ENCODE peak calls at places on chromosomes 1 and 21, in eight cellular contexts. One of them, this sample, is unnamed.

GRCh38 chr1:18705811-18706210 is 75.2 kb downstream of the PAX7 start:
- DNase-seq in kidney glomerular epithelial cell: no peak
- DNase-seq in AG20443: no peak
- DNase-seq in T-cell: no peak
- DNase-seq in OCI-LY7: no peak
- DNase-seq in HCEC 1CT: no peak
- DNase-seq in activated CD8-positive, alpha-beta memory T cell treated with anti-CD3 and anti-CD28 coated beads, Interleukin-2, amount 10 ng/mL, durations not matched to agents 7 days and 5 days: no peak
- DNase-seq in GF-D8: no peak
- DNase-seq in this sample: no peak

GRCh38 chr21:36164427-36164784 is 7.8 kb downstream of the DOP1B start:
- DNase-seq in OCI-LY7: no peak
- DNase-seq in activated CD8-positive, alpha-beta memory T cell treated with anti-CD3 and anti-CD28 coated beads, Interleukin-2, amount 10 ng/mL, durations not matched to agents 7 days and 5 days: no peak
- DNase-seq in T-cell: no peak
- DNase-seq in AG20443: no peak
- DNase-seq in GF-D8: peak; percentile 48
- DNase-seq in HCEC 1CT: no peak
- DNase-seq in kidney glomerular epithelial cell: no peak
- DNase-seq in this sample: no peak

GRCh38 chr1:220255204-220255603 is 17.0 kb downstream of the RAB3GAP2 start:
- DNase-seq in OCI-LY7: no peak
- DNase-seq in HCEC 1CT: no peak
- DNase-seq in GF-D8: no peak
- DNase-seq in T-cell: no peak
- DNase-seq in activated CD8-positive, alpha-beta memory T cell treated with anti-CD3 and anti-CD28 coated beads, Interleukin-2, amount 10 ng/mL, durations not matched to agents 7 days and 5 days: no peak
- DNase-seq in AG20443: no peak
- DNase-seq in kidney glomerular epithelial cell: no peak
- DNase-seq in this sample: no peak

GRCh38 chr1:162851341-162851740 is 9.6 kb downstream of the CCDC190 start:
- DNase-seq in HCEC 1CT: no peak
- DNase-seq in kidney glomerular epithelial cell: no peak
- DNase-seq in GF-D8: no peak
- DNase-seq in T-cell: no peak
- DNase-seq in AG20443: no peak
- DNase-seq in activated CD8-positive, alpha-beta memory T cell treated with anti-CD3 and anti-CD28 coated beads, Interleukin-2, amount 10 ng/mL, durations not matched to agents 7 days and 5 days: no peak
- DNase-seq in OCI-LY7: no peak
- DNase-seq in this sample: no peak

GRCh38 chr1:184610872-184611614 is 143.6 kb downstream of the EDEM3 start:
- DNase-seq in GF-D8: no peak
- DNase-seq in AG20443: no peak
- DNase-seq in T-cell: no peak
- DNase-seq in OCI-LY7: no peak
- DNase-seq in HCEC 1CT: no peak
- DNase-seq in activated CD8-positive, alpha-beta memory T cell treated with anti-CD3 and anti-CD28 coated beads, Interleukin-2, amount 10 ng/mL, durations not matched to agents 7 days and 5 days: no peak
- DNase-seq in kidney glomerular epithelial cell: no peak
- DNase-seq in this sample: no peak

GRCh38 chr1:72567511-72567910 is 285.2 kb upstream of the NEGR1 start:
- DNase-seq in kidney glomerular epithelial cell: no peak
- DNase-seq in activated CD8-positive, alpha-beta memory T cell treated with anti-CD3 and anti-CD28 coated beads, Interleukin-2, amount 10 ng/mL, durations not matched to agents 7 days and 5 days: no peak
- DNase-seq in T-cell: no peak
- DNase-seq in OCI-LY7: no peak
- DNase-seq in HCEC 1CT: no peak
- DNase-seq in AG20443: no peak
- DNase-seq in GF-D8: no peak
- DNase-seq in this sample: no peak

GRCh38 chr1:214326406-214326805 is 45.4 kb downstream of the SMYD2 start:
- DNase-seq in HCEC 1CT: no peak
- DNase-seq in activated CD8-positive, alpha-beta memory T cell treated with anti-CD3 and anti-CD28 coated beads, Interleukin-2, amount 10 ng/mL, durations not matched to agents 7 days and 5 days: no peak
- DNase-seq in OCI-LY7: peak; percentile 53
- DNase-seq in T-cell: no peak
- DNase-seq in AG20443: no peak
- DNase-seq in kidney glomerular epithelial cell: no peak
- DNase-seq in GF-D8: no peak
- DNase-seq in this sample: no peak

GRCh38 chr1:31745071-31745897 is 18.9 kb downstream of the ADGRB2 start:
- DNase-seq in activated CD8-positive, alpha-beta memory T cell treated with anti-CD3 and anti-CD28 coated beads, Interleukin-2, amount 10 ng/mL, durations not matched to agents 7 days and 5 days: peak; percentile 84
- DNase-seq in kidney glomerular epithelial cell: peak; percentile 67
- DNase-seq in OCI-LY7: peak; percentile 82
- DNase-seq in AG20443: peak; percentile 93
- DNase-seq in HCEC 1CT: peak; percentile 58
- DNase-seq in GF-D8: no peak
- DNase-seq in T-cell: no peak
- DNase-seq in this sample: peak; percentile 23

GRCh38 chr1:30685796-30686165 is 37.6 kb downstream of the MATN1 start:
- DNase-seq in activated CD8-positive, alpha-beta memory T cell treated with anti-CD3 and anti-CD28 coated beads, Interleukin-2, amount 10 ng/mL, durations not matched to agents 7 days and 5 days: no peak
- DNase-seq in AG20443: no peak
- DNase-seq in HCEC 1CT: no peak
- DNase-seq in T-cell: no peak
- DNase-seq in OCI-LY7: no peak
- DNase-seq in kidney glomerular epithelial cell: no peak
- DNase-seq in GF-D8: no peak
- DNase-seq in this sample: no peak

GRCh38 chr1:54359393-54360162 is 46.6 kb downstream of the SSBP3 start:
- DNase-seq in AG20443: no peak
- DNase-seq in GF-D8: no peak
- DNase-seq in OCI-LY7: no peak
- DNase-seq in activated CD8-positive, alpha-beta memory T cell treated with anti-CD3 and anti-CD28 coated beads, Interleukin-2, amount 10 ng/mL, durations not matched to agents 7 days and 5 days: no peak
- DNase-seq in T-cell: no peak
- DNase-seq in HCEC 1CT: no peak
- DNase-seq in kidney glomerular epithelial cell: no peak
- DNase-seq in this sample: no peak

GRCh38 chr21:28723666-28724065 is 269.0 kb downstream of the LTN1 start:
- DNase-seq in T-cell: no peak
- DNase-seq in AG20443: no peak
- DNase-seq in kidney glomerular epithelial cell: no peak
- DNase-seq in HCEC 1CT: no peak
- DNase-seq in OCI-LY7: no peak
- DNase-seq in activated CD8-positive, alpha-beta memory T cell treated with anti-CD3 and anti-CD28 coated beads, Interleukin-2, amount 10 ng/mL, durations not matched to agents 7 days and 5 days: no peak
- DNase-seq in GF-D8: no peak
- DNase-seq in this sample: no peak

GRCh38 chr1:153663211-153663610 is 4.7 kb downstream of the SNAPIN start:
- DNase-seq in kidney glomerular epithelial cell: no peak
- DNase-seq in GF-D8: no peak
- DNase-seq in HCEC 1CT: peak; percentile 70
- DNase-seq in OCI-LY7: no peak
- DNase-seq in T-cell: no peak
- DNase-seq in activated CD8-positive, alpha-beta memory T cell treated with anti-CD3 and anti-CD28 coated beads, Interleukin-2, amount 10 ng/mL, durations not matched to agents 7 days and 5 days: no peak
- DNase-seq in AG20443: no peak
- DNase-seq in this sample: no peak

GRCh38 chr1:230681599-230681998 is 32.3 kb downstream of the AGT start:
- DNase-seq in AG20443: peak; percentile 65
- DNase-seq in GF-D8: peak; percentile 32
- DNase-seq in T-cell: no peak
- DNase-seq in kidney glomerular epithelial cell: peak; percentile 36
- DNase-seq in activated CD8-positive, alpha-beta memory T cell treated with anti-CD3 and anti-CD28 coated beads, Interleukin-2, amount 10 ng/mL, durations not matched to agents 7 days and 5 days: peak; percentile 46
- DNase-seq in HCEC 1CT: peak; percentile 64
- DNase-seq in OCI-LY7: no peak
- DNase-seq in this sample: peak; percentile 72

This sample was measured in Kasumi-1.